ENCODE peak calls at places on chromosome 17, in four cellular contexts. W is H9, I is neuronal stem cell, F is mesendoderm. V is an unnamed sample.

GRCh38 chr17:12619444-12620199 is 46.1 kb upstream of the MYOCD start:
- DNase-seq in W (no peak), I (no peak), F (no peak), V (peak)

GRCh38 chr17:59470624-59471297 is 94.6 kb upstream of the DHX40 start:
- DNase-seq in W (no peak), I (no peak), F (no peak), V (no peak)

GRCh38 chr17:39461911-39462641 is 790 bp downstream of the CDK12 start:
- DNase-seq in W (peak), I (no peak), F (peak), V (peak)

GRCh38 chr17:1956134-1956533 is 69.0 kb downstream of the RTN4RL1 start:
- DNase-seq in W (no peak), I (no peak), F (no peak), V (no peak)

GRCh38 chr17:28416703-28417311 is 10.8 kb upstream of the SLC46A1 start:
- DNase-seq in W (peak), I (peak), F (peak), V (peak)

GRCh38 chr17:38706625-38707298 is 1.7 kb downstream of the MLLT6 start:
- DNase-seq in W (no peak), I (no peak), F (no peak), V (no peak)

GRCh38 chr17:20116683-20117309 is 107.6 kb downstream of the SPECC1 start:
- DNase-seq in W (peak), I (peak), F (peak), V (peak)

GRCh38 chr17:50157891-50158290 is 7.4 kb upstream of the PPP1R9B start:
- DNase-seq in W (no peak), I (no peak), F (no peak), V (no peak)

GRCh38 chr17:65797809-65798208 is 236.4 kb upstream of the AXIN2 start:
- DNase-seq in W (peak), I (no peak), F (peak), V (no peak)

GRCh38 chr17:41301204-41301790 is 1.4 kb downstream of the KRTAP29-1 start:
- DNase-seq in W (no peak), I (no peak), F (no peak), V (no peak)

GRCh38 chr17:11608396-11608795 is 10.1 kb downstream of the DNAH9 start:
- DNase-seq in W (no peak), I (no peak), F (no peak), V (no peak)

GRCh38 chr17:7887482-7888183 is 956 bp upstream of the CHD3 start:
- DNase-seq in W (peak), I (peak), F (peak), V (peak)

GRCh38 chr17:38761612-38762011 is 9.1 kb downstream of the PSMB3 start:
- DNase-seq in W (peak), I (no peak), F (peak), V (peak)

GRCh38 chr17:36643086-36643685 is 41.8 kb downstream of the MRM1 start:
- DNase-seq in W (no peak), I (no peak), F (no peak), V (no peak)

DNA sequence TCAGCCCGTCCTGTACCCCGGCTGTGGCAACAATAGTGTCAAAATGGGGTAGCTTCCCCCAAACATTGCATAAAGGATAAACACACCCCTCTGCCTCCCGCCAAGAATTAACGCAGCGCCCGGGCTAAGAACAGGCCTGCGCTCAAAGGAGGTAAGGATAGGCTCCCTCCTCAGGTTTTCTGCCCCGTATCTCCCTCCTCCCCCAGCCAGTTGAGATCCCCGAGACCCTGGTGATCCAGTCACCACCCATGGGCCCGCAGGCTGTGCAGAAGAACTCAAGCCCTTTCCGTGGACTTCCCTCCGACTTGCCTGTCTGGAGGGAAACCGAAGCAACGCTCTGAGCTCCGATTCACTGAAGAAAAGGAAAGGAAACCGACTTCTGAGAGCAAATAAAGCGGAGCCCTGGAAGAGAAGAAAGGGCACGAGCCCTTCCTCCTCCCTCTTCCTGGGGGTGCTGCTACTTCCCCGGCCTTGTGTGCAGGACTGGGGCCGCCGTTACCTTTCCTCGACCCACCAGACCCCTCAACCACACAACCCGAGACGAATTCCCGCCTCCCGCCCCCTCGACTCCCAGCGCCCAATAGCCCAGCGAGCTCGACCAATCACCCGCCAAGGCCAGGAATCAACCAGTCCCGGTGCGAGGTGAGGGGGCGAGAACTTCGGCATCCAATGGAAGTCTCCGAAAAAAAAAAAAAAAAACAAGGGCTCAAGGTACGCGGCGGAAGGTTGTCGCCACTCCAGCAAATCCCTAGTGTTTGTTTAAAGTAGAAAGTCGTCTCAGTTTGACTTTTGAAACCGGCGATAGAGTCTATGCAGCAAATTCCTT is at the start of gene BRIP1:
- DNase-seq in W (peak), I (peak), F (peak), V (peak)
- H3K4ac ChIP-seq in W (no peak), I (no peak), F (peak), V (peak)

DNA sequence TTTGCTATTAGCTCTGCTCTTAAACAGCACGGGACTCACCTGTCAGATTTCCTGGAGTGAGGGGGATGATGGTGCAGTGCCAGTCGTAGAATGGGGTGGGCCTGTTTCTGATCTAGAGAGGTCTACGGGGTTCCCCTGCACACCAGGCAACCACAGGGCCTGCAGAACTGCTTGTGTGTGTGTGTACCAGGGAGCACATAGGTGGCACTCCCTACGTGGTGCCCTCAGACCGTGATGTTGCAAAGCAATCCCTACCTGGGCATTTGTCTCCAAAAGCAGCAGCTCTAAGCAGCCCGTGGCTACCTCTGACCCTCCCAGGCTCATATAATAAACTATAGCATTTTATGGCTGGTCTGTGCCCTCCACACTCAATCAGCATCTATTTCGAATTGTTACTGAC is 38.5 kb downstream of the MPRIP start:
- DNase-seq in W (no peak), I (no peak), F (no peak), V (no peak)
- H3K4ac ChIP-seq in W (no peak), I (no peak), F (no peak), V (no peak)

GRCh38 chr17:75869282-75870141 is 8.9 kb downstream of the TRIM47 start:
- DNase-seq in W (no peak), I (no peak), F (peak), V (peak)
- H3K4ac ChIP-seq in W (no peak), I (no peak), F (peak), V (peak)

DNA sequence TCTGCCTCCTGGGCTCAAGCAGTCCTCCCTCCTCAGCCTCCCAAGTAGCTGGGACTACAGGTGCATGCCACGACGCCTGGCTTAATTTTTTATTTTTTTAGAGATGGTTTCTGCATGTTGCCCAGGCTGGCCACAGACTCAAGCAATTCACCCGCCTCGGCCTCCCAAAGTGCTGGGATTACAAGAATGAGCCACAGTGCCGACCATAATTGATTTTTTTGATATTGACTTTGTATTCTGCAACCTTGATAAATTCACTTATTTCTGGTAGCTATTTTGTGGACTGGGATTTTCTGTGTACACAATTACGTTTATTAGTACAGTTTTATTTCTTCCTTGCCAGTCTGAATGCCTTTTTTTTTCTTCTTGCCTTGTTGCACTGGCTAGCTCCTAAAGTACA is 30.0 kb downstream of the TAOK1 start:
- DNase-seq in W (no peak), I (no peak), F (no peak), V (no peak)
- H3K4ac ChIP-seq in W (no peak), I (no peak), F (no peak), V (no peak)

DNA sequence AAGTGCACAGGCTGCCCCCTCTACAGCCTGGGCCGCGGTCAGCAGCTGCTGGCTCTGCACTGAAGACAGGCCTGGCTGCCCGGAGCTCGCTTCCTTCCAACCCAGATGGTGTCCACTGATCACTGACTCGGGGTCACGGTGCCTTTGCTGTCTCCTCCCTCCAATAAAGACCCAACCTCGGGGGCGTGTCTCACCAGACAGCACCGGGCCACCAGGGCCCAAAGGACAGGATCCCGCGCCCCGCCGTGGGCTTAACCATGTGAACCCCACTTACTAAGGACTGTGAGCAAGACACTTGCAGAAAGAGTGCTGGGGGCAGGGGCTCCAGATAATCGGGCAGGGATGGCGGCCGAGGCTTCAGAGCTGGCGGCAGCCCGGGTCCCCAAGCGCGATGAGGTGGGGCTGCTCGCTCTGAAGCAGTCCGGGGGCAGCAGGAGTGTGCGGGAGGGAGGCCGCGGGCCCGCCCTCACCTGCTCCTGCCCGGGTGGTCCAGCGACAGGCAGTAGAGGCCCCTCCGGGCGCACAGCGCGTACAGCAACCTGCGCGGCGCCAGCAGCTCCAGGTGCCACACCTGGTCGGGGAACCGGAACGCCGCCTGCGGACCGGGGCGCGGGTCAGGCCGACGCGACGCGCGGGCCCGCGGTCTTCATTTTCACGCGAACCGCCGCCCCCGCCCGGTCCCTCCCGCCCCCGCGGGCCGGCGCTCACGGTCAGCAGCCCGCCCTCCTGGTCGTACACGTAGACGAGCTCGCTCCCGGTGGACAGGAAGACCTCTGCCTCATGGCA is 502 bp downstream of the FAAP100 start:
- DNase-seq in W (no peak), I (no peak), F (no peak), V (peak)
- H3K4ac ChIP-seq in W (no peak), I (peak), F (no peak), V (peak)

GRCh38 chr17:62725791-62726249 is 82.3 kb downstream of the MARCHF10 start:
- DNase-seq in W (no peak), I (no peak), F (no peak), V (peak)
- H3K4ac ChIP-seq in W (no peak), I (no peak), F (no peak), V (no peak)

GRCh38 chr17:46163316-46163715 is 29.9 kb downstream of the KANSL1 start:
- DNase-seq in W (no peak), I (no peak), F (no peak), V (no peak)
- H3K4ac ChIP-seq in W (no peak), I (no peak), F (no peak), V (no peak)